ENCODE peak calls at places on chromosome 14, in four cellular contexts. E is HCT116, S is K562, G is HepG2. Z is an unnamed sample.

GRCh38 chr14:28635387-28635786 is 131.2 kb upstream of the FOXG1 start:
- DNase-seq in G (peak), E (peak), S (peak), Z (no peak)

GRCh38 chr14:104143071-104143470 is 4.7 kb downstream of the KIF26A start:
- DNase-seq in S (no peak), E (no peak), G (no peak), Z (no peak)

GRCh38 chr14:38405851-38406630 is 150.1 kb upstream of the CLEC14A start:
- DNase-seq in G (no peak), E (no peak), S (no peak), Z (peak)

GRCh38 chr14:104897286-104898194 is 27.1 kb upstream of the PLD4 start:
- DNase-seq in S (no peak), G (no peak), E (no peak), Z (no peak)

GRCh38 chr14:78595797-78596196 is 425.6 kb downstream of the NRXN3 start:
- DNase-seq in G (no peak), E (no peak), S (no peak), Z (peak)

GRCh38 chr14:66507181-66507721 is 696 bp upstream of the GPHN start:
- DNase-seq in S (no peak), G (no peak), E (peak), Z (no peak)

GRCh38 chr14:51607677-51608076 is 44.0 kb upstream of the FRMD6 start:
- DNase-seq in S (no peak), G (no peak), E (no peak), Z (no peak)

GRCh38 chr14:64220466-64220865 is 73.7 kb downstream of the ESR2 start:
- DNase-seq in S (peak), G (no peak), E (no peak), Z (no peak)

GRCh38 chr14:25006961-25007795 is 42.8 kb downstream of the STXBP6 start:
- DNase-seq in G (peak), S (no peak), E (no peak), Z (no peak)

GRCh38 chr14:24378327-24378726 is 10.3 kb downstream of the NFATC4 start:
- DNase-seq in E (no peak), G (no peak), S (peak), Z (no peak)

GRCh38 chr14:46490150-46490769 is 161.3 kb downstream of the RPL10L start:
- DNase-seq in E (peak), S (no peak), G (peak), Z (peak)

GRCh38 chr14:55968741-55969140 is 149.5 kb upstream of the PELI2 start:
- DNase-seq in E (no peak), G (no peak), S (no peak), Z (no peak)

DNA sequence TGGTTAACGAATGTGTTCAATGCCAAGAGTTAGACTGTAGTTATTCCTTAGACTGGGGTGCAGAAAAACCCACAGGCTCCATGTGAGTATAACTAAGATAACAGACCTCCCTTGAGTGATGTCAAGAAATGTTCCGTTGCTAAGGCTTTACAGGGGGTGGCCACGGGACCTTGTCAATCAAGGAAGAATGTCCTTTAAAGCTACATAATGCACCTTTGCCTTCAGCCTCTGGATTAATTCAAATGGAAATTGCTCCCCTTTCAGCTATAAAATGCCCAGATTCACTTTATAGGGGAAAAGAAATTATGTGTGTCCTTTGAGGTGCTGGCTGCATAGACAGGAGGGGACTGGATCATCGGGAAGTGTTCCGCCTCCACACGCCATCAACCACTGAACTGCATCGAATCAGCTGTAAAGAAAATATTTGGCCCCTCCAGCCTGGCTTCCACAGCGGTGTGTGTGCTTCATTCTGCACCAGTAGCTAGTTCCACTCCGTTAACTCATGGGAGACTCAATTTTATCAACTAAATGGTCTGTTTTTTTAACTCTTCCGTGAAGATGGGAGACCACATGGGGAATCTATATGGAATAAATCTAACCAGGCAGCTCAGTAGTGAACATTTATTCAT is 415.4 kb downstream of the DPF3 start:
- DNase-seq in G (no peak), S (no peak), E (no peak), Z (no peak)
- TF ChIP-seq ATF3 in G (no peak), S (no peak), E (no peak), Z (no peak)

DNA sequence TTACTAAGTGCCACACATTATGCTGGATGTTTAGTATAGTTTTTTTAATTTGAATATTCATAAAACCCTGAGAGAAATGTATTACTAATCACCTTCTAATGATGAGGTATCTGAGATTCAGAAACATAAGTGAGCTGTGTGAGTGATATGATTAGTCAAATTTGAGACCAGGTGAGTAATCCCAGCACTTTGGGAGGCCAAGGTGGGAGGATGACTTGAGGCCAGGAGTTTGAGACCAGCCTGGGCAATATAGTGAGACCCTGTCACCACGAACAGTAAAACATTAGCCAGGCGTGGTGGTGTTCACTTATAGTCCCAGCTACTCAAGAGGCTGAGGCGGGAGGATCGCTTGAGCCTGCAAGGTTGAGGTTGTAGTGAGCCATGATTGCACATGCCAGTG is 438.4 kb downstream of the RAD51B start:
- DNase-seq in S (no peak), E (no peak), G (no peak), Z (no peak)
- TF ChIP-seq ATF3 in S (no peak), E (no peak), G (no peak), Z (no peak)

DNA sequence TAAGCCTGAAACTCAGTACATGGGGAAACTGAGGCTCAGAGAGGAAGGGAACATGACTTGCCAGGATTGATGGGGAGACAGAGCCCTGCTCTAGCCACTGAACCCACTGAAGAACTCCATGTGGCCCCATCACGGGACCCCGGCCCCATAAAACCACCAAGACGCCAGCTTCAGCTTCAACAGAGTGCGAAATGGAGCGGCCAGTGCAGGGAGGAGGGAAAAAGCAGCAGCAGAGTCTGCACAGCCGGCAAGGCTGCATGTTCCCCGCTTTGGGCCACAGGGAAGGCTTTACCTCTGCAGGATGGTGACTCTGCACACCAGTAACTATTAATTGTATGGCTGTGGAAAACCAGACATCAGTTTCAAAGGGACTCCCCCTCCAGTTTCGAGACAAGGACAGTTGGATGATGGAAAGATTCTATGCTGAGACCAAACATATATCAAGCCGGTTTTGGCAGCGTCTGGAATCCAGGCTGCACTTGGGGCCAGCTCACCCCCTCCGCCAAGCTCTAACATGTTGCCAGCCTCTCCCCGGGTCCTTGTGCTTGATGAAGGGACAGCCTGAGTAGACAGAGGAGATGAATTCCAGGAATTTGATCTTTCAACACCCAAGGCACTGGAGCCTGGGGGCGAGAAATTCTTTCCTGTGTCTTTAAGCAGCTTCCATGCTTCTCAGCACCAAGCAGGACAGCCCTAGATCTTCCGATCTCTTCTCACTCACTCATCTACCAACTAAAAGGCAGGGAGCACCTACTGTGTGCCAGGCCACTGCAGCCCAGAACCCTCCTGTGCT is 55.7 kb upstream of the BCL11B start:
- DNase-seq in G (no peak), E (no peak), S (no peak), Z (no peak)
- TF ChIP-seq ATF3 in G (no peak), E (no peak), S (no peak), Z (no peak)

DNA sequence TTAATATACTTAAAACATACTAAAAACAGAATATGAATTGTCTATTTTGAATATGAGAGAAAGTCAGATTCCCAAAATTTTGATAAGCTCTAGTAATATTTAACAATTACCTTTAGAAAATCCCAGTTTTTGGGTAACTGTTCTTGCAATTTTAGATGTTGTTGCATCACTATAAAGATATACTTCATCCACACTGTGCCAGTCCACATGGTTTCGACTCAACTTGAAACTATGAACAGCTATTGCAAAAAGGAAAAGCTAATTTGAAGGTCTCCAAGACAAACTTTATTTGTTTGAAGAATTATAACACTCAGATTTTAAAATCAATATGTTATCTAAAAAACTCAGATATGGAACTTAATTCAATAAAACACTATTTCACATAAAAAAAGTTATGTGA is 59.9 kb downstream of the DDHD1 start:
- DNase-seq in E (no peak), G (no peak), S (no peak), Z (no peak)
- TF ChIP-seq ATF3 in E (no peak), G (no peak), S (no peak), Z (no peak)

GRCh38 chr14:102479777-102480176 is 29.8 kb downstream of the ANKRD9 start:
- DNase-seq in E (no peak), S (no peak), G (no peak), Z (no peak)
- TF ChIP-seq ATF3 in E (no peak), S (no peak), G (no peak), Z (no peak)

GRCh38 chr14:59098377-59098776 is 90.1 kb upstream of the DAAM1 start:
- DNase-seq in S (no peak), E (no peak), G (no peak), Z (no peak)

GRCh38 chr14:59107819-59108218 is 80.6 kb upstream of the DAAM1 start:
- DNase-seq in S (no peak), G (no peak), E (no peak), Z (no peak)

GRCh38 chr14:59100203-59100602 is 88.3 kb upstream of the DAAM1 start:
- DNase-seq in G (no peak), E (no peak), S (no peak), Z (no peak)

GRCh38 chr14:59101441-59101840 is 87.0 kb upstream of the DAAM1 start:
- DNase-seq in E (no peak), S (no peak), G (no peak), Z (no peak)

GRCh38 chr14:59103396-59103795 is 85.1 kb upstream of the DAAM1 start:
- DNase-seq in S (no peak), E (no peak), G (no peak), Z (no peak)
- TF ChIP-seq ATF3 in S (no peak), E (no peak), G (no peak), Z (no peak)

DNA sequence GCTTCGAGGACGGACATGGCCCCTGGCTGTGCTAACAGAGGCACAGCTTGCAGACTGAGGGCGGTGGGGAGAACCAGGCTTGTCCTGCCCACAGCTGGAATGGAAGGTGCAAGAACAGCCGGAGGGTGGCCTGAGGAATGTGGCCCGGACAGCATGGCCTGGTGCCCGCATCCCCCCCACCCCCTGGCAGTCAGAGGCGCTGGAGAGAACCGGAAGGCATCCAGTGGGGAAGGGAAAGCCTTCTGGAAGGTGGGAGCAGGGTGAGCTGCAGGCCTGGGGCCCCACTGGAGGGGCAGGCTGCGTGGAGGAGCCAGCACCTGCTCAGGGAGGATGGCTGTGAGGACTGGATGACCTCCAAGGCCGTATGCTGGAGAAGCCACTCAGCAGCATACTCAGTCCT is 8.1 kb upstream of the CYP46A1 start:
- DNase-seq in G (no peak), S (no peak), E (no peak), Z (no peak)
- TF ChIP-seq ATF3 in G (no peak), S (no peak), E (no peak), Z (no peak)

GRCh38 chr14:52950410-52950897 is 396 bp downstream of the FERMT2 start:
- DNase-seq in E (no peak), G (peak), S (peak), Z (peak)

GRCh38 chr14:52948836-52949235 is 2.0 kb downstream of the FERMT2 start:
- DNase-seq in G (no peak), E (no peak), S (no peak), Z (no peak)

GRCh38 chr14:52949249-52949648 is 1.6 kb downstream of the FERMT2 start:
- DNase-seq in E (no peak), G (no peak), S (no peak), Z (no peak)

GRCh38 chr14:52950898-52951729 is at the start of gene FERMT2:
- DNase-seq in G (peak), E (peak), S (peak), Z (peak)

GRCh38 chr14:52949711-52950409 is 990 bp downstream of the FERMT2 start:
- DNase-seq in S (no peak), E (no peak), G (peak), Z (no peak)
- TF ChIP-seq ATF3 in S (no peak), E (no peak), G (no peak), Z (no peak)

GRCh38 chr14:61451891-61452400 is 130.6 kb downstream of the PRKCH start:
- DNase-seq in S (no peak), G (no peak), E (no peak), Z (no peak)
- TF ChIP-seq ATF3 in S (no peak), G (no peak), E (no peak), Z (no peak)

GRCh38 chr14:75720828-75721227 is 59.8 kb downstream of the TTLL5 start:
- DNase-seq in G (no peak), E (no peak), S (no peak), Z (no peak)
- TF ChIP-seq ATF3 in G (no peak), E (no peak), S (no peak), Z (no peak)